ENCODE peak calls at places on chromosome 7, in seven cellular contexts. D, E, Z, U, G, V and S are unnamed samples.

GRCh38 chr7:157059534-157059933 is 49.1 kb upstream of the MNX1 start:
- DNase-seq in Z (no peak), U (no peak), G (no peak), V (no peak), D (no peak), E (no peak), S (no peak)

GRCh38 chr7:64882341-64883112 is 20.5 kb upstream of the ZNF273 start:
- DNase-seq in E (peak), U (no peak), D (no peak), V (peak), Z (no peak), G (peak), S (peak)

GRCh38 chr7:26439502-26440252 is 148.0 kb downstream of the SNX10 start:
- DNase-seq in D (no peak), U (no peak), Z (no peak), G (no peak), V (no peak), E (no peak), S (no peak)

GRCh38 chr7:83819911-83820310 is 171.0 kb upstream of the SEMA3E start:
- DNase-seq in D (peak), E (no peak), Z (no peak), U (no peak), G (no peak), V (no peak), S (no peak)

GRCh38 chr7:95493247-95493646 is 7.5 kb downstream of the ASB4 start:
- DNase-seq in E (no peak), D (peak), G (no peak), Z (no peak), U (no peak), V (no peak), S (no peak)

GRCh38 chr7:141477866-141478265 is 73.3 kb upstream of the AGK start:
- DNase-seq in U (no peak), Z (no peak), G (no peak), V (no peak), D (no peak), E (no peak), S (no peak)

GRCh38 chr7:25926891-25927625 is 224.9 kb upstream of the NFE2L3 start:
- DNase-seq in G (no peak), D (no peak), Z (no peak), U (no peak), E (no peak), V (no peak), S (no peak)

GRCh38 chr7:114082934-114083647 is 164.3 kb upstream of the PPP1R3A start:
- DNase-seq in E (no peak), D (peak), G (no peak), Z (no peak), U (no peak), V (peak), S (peak)

GRCh38 chr7:151968357-151968756 is 12.1 kb downstream of the GALNTL5 start:
- DNase-seq in Z (no peak), D (no peak), E (no peak), U (no peak), G (no peak), V (no peak), S (no peak)

GRCh38 chr7:157037635-157038034 is 27.2 kb upstream of the MNX1 start:
- DNase-seq in D (no peak), E (no peak), V (no peak), Z (no peak), U (no peak), G (no peak), S (no peak)

GRCh38 chr7:81135322-81135721 is 216.5 kb upstream of the SEMA3C start:
- DNase-seq in U (no peak), G (no peak), Z (no peak), E (no peak), V (no peak), D (no peak), S (no peak)

GRCh38 chr7:146709628-146710027 is 593.0 kb downstream of the CNTNAP2 start:
- DNase-seq in E (no peak), V (no peak), Z (no peak), G (no peak), D (no peak), U (no peak), S (no peak)